ENCODE peak calls at places on chromosome 14, in five cellular contexts. O, T, S, R and V are unnamed samples.

GRCh38 chr14:74913986-74914573 is 9.0 kb downstream of the RPS6KL1 start:
- DNase-seq in O (peak), T (peak), S (peak), R (peak), V (peak)

GRCh38 chr14:94129758-94130414 is 482 bp upstream of the IFI27L2 start:
- DNase-seq in O (no peak), T (peak), S (peak), R (peak), V (peak)

GRCh38 chr14:94460631-94461416 is 8.2 kb upstream of the SERPINA11 start:
- DNase-seq in O (no peak), T (no peak), S (no peak), R (no peak), V (no peak)

GRCh38 chr14:67358914-67359313 is 690 bp downstream of the ATP6V1D start:
- DNase-seq in O (no peak), T (no peak), S (no peak), R (no peak), V (peak)

GRCh38 chr14:100764716-100765115 is 38.0 kb downstream of the DLK1 start:
- DNase-seq in O (no peak), T (no peak), S (no peak), R (no peak), V (no peak)

GRCh38 chr14:74207943-74208342 is 31.3 kb upstream of the VSX2 start:
- DNase-seq in O (no peak), T (no peak), S (no peak), R (no peak), V (peak)

GRCh38 chr14:103104654-103105511 is 10.4 kb downstream of the EXOC3L4 start:
- DNase-seq in O (peak), T (peak), S (peak), R (peak), V (no peak)

GRCh38 chr14:38838979-38839323 is 264.1 kb downstream of the SEC23A start:
- DNase-seq in O (no peak), T (no peak), S (no peak), R (no peak), V (no peak)

GRCh38 chr14:89312937-89313336 is 104.1 kb downstream of the FOXN3 start:
- DNase-seq in O (no peak), T (no peak), S (no peak), R (no peak), V (no peak)

GRCh38 chr14:32102152-32102787 is 25.2 kb downstream of the ARHGAP5 start:
- DNase-seq in O (no peak), T (no peak), S (no peak), R (no peak), V (no peak)

GRCh38 chr14:74635831-74636230 is 23.8 kb upstream of the LTBP2 start:
- DNase-seq in O (no peak), T (no peak), S (no peak), R (no peak), V (no peak)

GRCh38 chr14:96501746-96502620 is at the start of gene PAPOLA:
- DNase-seq in O (peak), T (peak), S (peak), R (peak), V (peak)

GRCh38 chr14:81728447-81728846 is 194.8 kb upstream of the SEL1L start:
- DNase-seq in O (no peak), T (no peak), S (no peak), R (no peak), V (peak)

GRCh38 chr14:52068741-52069616 is at the start of gene NID2:
- DNase-seq in O (peak), T (peak), S (peak), R (peak), V (peak)

GRCh38 chr14:22502551-22502950 is 86.5 kb downstream of the DAD1 start:
- DNase-seq in O (no peak), T (no peak), S (no peak), R (no peak), V (no peak)

GRCh38 chr14:87615822-87616679 is 376.9 kb downstream of the GALC start:
- DNase-seq in O (peak), T (peak), S (peak), R (peak), V (peak)

GRCh38 chr14:24798911-24799310 is 164.9 kb upstream of the GZMB start:
- DNase-seq in O (no peak), T (no peak), S (no peak), R (no peak), V (no peak)

GRCh38 chr14:68464716-68465115 is 328.2 kb downstream of the ZFP36L1 start:
- DNase-seq in O (no peak), T (no peak), S (peak), R (peak), V (peak)

GRCh38 chr14:50113381-50113811 is 3.0 kb downstream of the VCPKMT start:
- DNase-seq in O (no peak), T (no peak), S (no peak), R (no peak), V (no peak)

GRCh38 chr14:50106178-50106577 is 10.2 kb downstream of the VCPKMT start:
- DNase-seq in O (no peak), T (no peak), S (peak), R (no peak), V (no peak)

GRCh38 chr14:50109342-50109741 is 7.0 kb downstream of the VCPKMT start:
- DNase-seq in O (no peak), T (no peak), S (peak), R (peak), V (no peak)

GRCh38 chr14:50107850-50108249 is 8.5 kb downstream of the VCPKMT start:
- DNase-seq in O (no peak), T (no peak), S (no peak), R (no peak), V (no peak)

DNA sequence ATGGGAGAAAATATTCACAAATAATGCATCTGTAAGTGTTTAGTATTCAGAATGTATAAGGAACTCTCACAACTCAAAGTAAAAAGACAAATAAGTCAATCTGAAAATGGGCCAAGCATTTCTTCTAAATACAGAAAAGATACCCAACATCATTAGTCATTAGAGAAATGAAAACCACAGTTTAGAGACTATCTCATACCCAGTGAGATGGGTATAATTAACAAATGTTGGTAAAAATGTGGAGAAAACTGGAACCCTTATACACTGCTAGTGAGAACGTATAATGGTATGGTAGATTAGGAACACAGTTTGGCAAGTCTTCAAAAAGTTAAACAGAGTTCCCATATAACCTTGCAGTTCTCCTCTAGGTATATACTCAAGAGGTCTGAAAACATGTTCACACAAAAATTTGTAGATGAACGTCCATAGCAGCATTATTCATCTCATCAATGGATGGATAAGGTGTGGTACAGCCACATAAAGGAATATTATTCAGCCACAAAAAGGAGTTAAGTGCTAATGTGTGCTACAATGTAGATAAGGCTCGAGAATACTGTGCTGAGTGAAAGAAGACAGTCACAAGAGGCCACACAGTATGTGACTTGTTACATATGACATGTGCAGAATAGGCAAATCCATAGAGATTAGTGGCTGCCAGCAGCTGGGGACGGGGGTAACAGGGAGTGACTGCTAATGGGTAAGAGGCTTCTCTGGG is 5.9 kb downstream of the VCPKMT start:
- DNase-seq in O (no peak), T (no peak), S (no peak), R (no peak), V (no peak)
- TF ChIP-seq CTCF in O (no peak), T (no peak), S (no peak), R (no peak), V (no peak)

DNA sequence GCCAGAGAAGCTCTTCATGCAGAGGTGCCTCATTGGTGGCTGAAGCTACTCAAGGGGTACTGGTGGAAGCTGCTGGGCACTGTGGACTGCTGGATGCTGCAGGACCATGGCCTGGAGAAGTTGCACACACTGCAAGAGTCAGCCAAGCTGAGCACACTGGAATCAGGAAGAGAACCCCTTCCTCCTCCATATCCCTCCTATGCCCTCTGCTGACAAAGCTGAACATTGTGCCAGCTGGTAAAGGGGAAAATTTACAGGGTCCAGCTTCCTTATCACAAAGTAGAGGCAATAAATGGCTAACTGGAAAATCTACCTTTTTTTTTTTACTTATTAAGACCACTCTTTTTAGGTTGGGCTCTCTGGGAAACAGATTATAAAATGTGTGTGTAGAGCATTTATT is 6.5 kb downstream of the CCDC175 start:
- DNase-seq in O (no peak), T (no peak), S (peak), R (no peak), V (no peak)
- TF ChIP-seq CTCF in O (peak), T (no peak), S (no peak), R (no peak), V (peak)

GRCh38 chr14:63632932-63633514 is 8.6 kb downstream of the WDR89 start:
- DNase-seq in O (no peak), T (no peak), S (peak), R (peak), V (peak)
- TF ChIP-seq CTCF in O (peak), T (peak), S (peak), R (peak), V (peak)

DNA sequence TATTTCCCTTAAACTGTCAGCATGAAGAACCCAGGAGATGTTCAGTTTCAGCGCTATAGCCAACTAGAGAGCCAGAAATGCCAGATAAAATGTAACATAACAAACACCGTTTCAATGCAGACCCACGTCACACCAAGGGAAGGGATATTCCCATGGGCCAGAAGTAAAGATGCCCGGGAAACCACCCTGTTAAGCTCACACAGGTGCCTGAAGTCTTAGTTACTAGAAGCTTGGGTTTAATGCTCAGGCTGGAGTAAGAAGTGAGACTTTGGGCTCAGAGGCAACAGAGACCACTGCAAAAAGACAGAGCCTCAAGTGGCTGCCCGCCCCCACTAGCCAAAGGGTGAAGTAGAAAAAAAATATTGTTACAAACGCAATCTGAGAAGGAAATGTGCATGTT is 52.3 kb downstream of the SYNE3 start:
- DNase-seq in O (no peak), T (no peak), S (no peak), R (no peak), V (no peak)
- TF ChIP-seq CTCF in O (no peak), T (no peak), S (no peak), R (no peak), V (no peak)

GRCh38 chr14:104749111-104749649 is 3.8 kb upstream of the SIVA1 start:
- DNase-seq in O (peak), T (no peak), S (no peak), R (peak), V (peak)
- TF ChIP-seq CTCF in O (no peak), T (no peak), S (no peak), R (no peak), V (peak)

DNA sequence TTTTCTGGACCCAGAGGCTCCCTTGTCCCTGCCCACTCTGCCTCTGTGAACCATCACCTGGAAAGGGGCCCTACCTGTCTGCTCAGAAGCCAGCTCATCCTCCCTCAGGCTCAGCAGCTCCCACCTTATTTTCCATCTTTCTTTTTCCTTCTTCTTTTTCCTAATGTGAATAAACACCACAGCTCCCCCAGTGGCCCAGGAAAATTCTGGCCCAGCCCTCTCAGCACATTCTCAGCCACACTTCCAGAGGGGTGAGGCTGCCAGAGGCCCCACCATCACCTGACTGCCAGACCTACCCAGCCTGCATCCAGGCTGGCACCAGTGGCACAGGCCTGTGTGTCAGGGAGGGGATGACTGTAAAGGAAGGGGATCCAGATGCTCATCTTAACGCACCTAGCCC is 23.0 kb downstream of the ZFHX2 start:
- DNase-seq in O (no peak), T (no peak), S (no peak), R (no peak), V (no peak)
- TF ChIP-seq CTCF in O (no peak), T (peak), S (no peak), R (no peak), V (no peak)

GRCh38 chr14:55869397-55870049 is 248.7 kb upstream of the PELI2 start:
- DNase-seq in O (no peak), T (no peak), S (no peak), R (no peak), V (peak)

GRCh38 chr14:55867726-55868125 is 250.5 kb upstream of the PELI2 start:
- DNase-seq in O (no peak), T (no peak), S (no peak), R (no peak), V (peak)

GRCh38 chr14:55864890-55865655 is 253.1 kb upstream of the PELI2 start:
- DNase-seq in O (no peak), T (no peak), S (no peak), R (no peak), V (no peak)
- TF ChIP-seq CTCF in O (no peak), T (no peak), S (peak), R (no peak), V (no peak)

GRCh38 chr14:71754422-71755095 is 177.7 kb upstream of the RGS6 start:
- DNase-seq in O (no peak), T (no peak), S (no peak), R (no peak), V (no peak)

GRCh38 chr14:71753976-71754375 is 178.3 kb upstream of the RGS6 start:
- DNase-seq in O (no peak), T (no peak), S (no peak), R (no peak), V (no peak)

GRCh38 chr14:71751264-71751663 is 181.0 kb upstream of the RGS6 start:
- DNase-seq in O (no peak), T (no peak), S (no peak), R (no peak), V (no peak)

GRCh38 chr14:71752111-71752738 is 180.0 kb upstream of the RGS6 start:
- DNase-seq in O (no peak), T (no peak), S (no peak), R (no peak), V (no peak)

GRCh38 chr14:71753126-71753830 is 179.0 kb upstream of the RGS6 start:
- DNase-seq in O (peak), T (peak), S (peak), R (peak), V (peak)
- TF ChIP-seq CTCF in O (peak), T (peak), S (peak), R (peak), V (peak)